ENCODE peak calls at places on chromosomes 4 and X, in four cellular contexts. C, J, B and Y are unnamed samples.

GRCh38 chr4:4866833-4867744 is 7.6 kb downstream of the MSX1 start:
- DNase-seq in B (no peak), J (peak; percentile 50), C (peak; percentile 63), Y (no peak)

GRCh38 chrX:136055651-136056221 is 70.5 kb downstream of the SLC9A6 start:
- DNase-seq in C (peak; percentile 29), B (peak; percentile 91), J (peak; percentile 19), Y (peak; percentile 63)

GRCh38 chr4:104979083-104979760 is 167.5 kb upstream of the TET2 start:
- DNase-seq in J (no peak), B (no peak), C (no peak), Y (no peak)

GRCh38 chr4:74522251-74522991 is 77.5 kb downstream of the AREG start:
- DNase-seq in C (no peak), B (no peak), J (no peak), Y (no peak)

GRCh38 chr4:6332669-6333050 is 63.0 kb downstream of the WFS1 start:
- DNase-seq in B (no peak), J (no peak), C (no peak), Y (no peak)

GRCh38 chr4:140243345-140243753 is 89.4 kb upstream of the MAML3 start:
- DNase-seq in B (no peak), J (no peak), C (no peak), Y (no peak)

GRCh38 chr4:102420563-102421221 is 75.4 kb upstream of the SLC39A8 start:
- DNase-seq in C (no peak), B (no peak), J (no peak), Y (no peak)

GRCh38 chr4:140858897-140859296 is 102.7 kb upstream of the TBC1D9 start:
- DNase-seq in B (no peak), J (no peak), C (no peak), Y (no peak)

GRCh38 chrX:115602729-115603389 is 41.9 kb downstream of the PLS3 start:
- DNase-seq in C (no peak), J (no peak), B (no peak), Y (no peak)
- H3K27ac ChIP-seq in C (peak overlapping the region; percentile 75), J (no peak overlapping the region), B (no peak overlapping the region), Y (peak overlapping the region; percentile 74)

GRCh38 chrX:41452565-41452964 is 5.4 kb downstream of the NYX start:
- DNase-seq in C (no peak), B (no peak), J (no peak), Y (no peak)

GRCh38 chrX:41459714-41460113 is 12.6 kb downstream of the NYX start:
- DNase-seq in J (no peak), C (no peak), B (no peak), Y (no peak)

GRCh38 chrX:41452972-41453371 is 5.8 kb downstream of the NYX start:
- DNase-seq in J (no peak), B (no peak), C (no peak), Y (no peak)

GRCh38 chrX:41457618-41458192 is 10.6 kb downstream of the NYX start:
- DNase-seq in B (peak; percentile 39), C (no peak), J (no peak), Y (no peak)
- TF ChIP-seq CTCF in B (no peak), C (no peak), J (no peak), Y (peak; percentile 34)

GRCh38 chrX:110699109-110699508 is 96.5 kb downstream of the CHRDL1 start:
- DNase-seq in B (no peak), C (no peak), J (no peak), Y (no peak)
- H3K27ac ChIP-seq in B (no peak overlapping the region), C (no peak overlapping the region), J (no peak overlapping the region), Y (no peak overlapping the region)

DNA sequence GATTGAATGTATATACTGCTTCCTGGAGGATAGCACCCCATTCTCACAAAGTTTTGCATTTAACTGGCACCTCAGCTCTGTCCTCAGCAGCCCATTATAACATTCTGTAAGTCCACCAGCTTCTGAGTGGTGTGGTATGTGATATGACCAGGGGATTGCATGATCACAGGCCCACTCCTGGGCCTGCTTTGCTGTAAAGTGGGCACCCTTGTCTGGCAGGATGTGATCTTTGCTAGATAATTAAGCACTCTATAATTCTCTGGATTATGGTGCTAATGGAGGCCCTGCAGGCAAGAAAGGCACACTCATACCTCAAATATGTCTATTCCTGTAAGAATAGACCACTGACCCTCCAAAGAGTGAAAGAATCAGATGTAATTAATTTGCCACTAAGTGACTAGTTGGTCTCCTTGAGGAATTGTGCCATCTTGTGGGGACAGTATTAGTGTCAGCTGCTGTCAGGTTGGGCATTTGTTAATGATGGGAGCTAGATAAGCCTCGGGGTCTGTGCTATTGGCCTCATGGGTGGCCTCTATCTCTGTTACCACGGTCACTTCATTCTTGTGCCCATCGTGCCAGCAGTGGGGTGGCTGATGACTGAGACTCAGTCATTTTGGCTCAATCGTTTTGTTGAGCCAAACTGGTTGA is 2.2 kb upstream of the CFI start:
- DNase-seq in J (peak; percentile 40), C (no peak), B (no peak), Y (no peak)
- TF ChIP-seq CTCF in J (peak; percentile 17), C (no peak), B (peak; percentile 9), Y (no peak)

GRCh38 chr4:150252741-150253140 is 174.5 kb downstream of the DCLK2 start:
- DNase-seq in C (no peak), J (no peak), B (no peak), Y (no peak)
- H3K27ac ChIP-seq in C (no peak overlapping the region), J (no peak overlapping the region), B (peak overlapping the region; percentile 60), Y (no peak overlapping the region)

GRCh38 chr4:47662975-47663374 is 174.9 kb downstream of the CORIN start:
- DNase-seq in C (no peak), J (no peak), B (no peak), Y (no peak)
- TF ChIP-seq CTCF in C (no peak), J (no peak), B (no peak), Y (peak; percentile 23)

GRCh38 chr4:10098770-10099139 is 17.8 kb downstream of the WDR1 start:
- DNase-seq in B (no peak), C (no peak), J (no peak), Y (peak; percentile 35)
- H3K27ac ChIP-seq in B (peak overlapping the region; percentile 95), C (no peak overlapping the region), J (no peak overlapping the region), Y (peak overlapping the region; percentile 96)

DNA sequence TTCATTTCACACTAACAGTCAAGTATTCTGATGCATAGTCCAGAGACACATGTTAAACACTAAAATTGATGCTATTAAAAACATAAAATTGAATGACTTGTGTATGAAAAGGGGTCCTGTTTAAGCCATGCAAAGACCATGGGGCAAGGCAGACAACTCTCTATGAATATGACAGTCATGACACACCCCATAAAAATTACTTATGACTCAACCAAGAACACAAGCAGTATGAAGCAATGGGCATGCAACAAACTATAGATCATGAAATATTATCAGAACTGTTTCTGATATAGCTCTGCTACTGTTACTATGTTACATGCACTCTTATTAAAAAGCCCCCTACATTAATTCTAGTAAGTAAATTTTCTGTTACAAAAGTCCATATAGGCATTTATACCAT is 57.5 kb upstream of the ZCCHC13 start:
- DNase-seq in B (no peak), J (no peak), C (no peak), Y (no peak)
- TF ChIP-seq CTCF in B (no peak), J (no peak), C (no peak), Y (no peak)